ENCODE peak calls at places on chromosome 10, in five cellular contexts. One of them, this sample, is unnamed.

GRCh38 chr10:817371-817770 is 114.1 kb downstream of the LARP4B start:
- DNase-seq in spleen: no peak
- DNase-seq in transverse colon: no peak
- DNase-seq in astrocyte: no peak
- DNase-seq in tibial artery: no peak
- DNase-seq in this sample: no peak

GRCh38 chr10:47410271-47410670 is 26.2 kb upstream of the ZNF488 start:
- DNase-seq in spleen: no peak
- DNase-seq in transverse colon: no peak
- DNase-seq in astrocyte: no peak
- DNase-seq in tibial artery: no peak
- DNase-seq in this sample: no peak

GRCh38 chr10:103894454-103894853 is 23.5 kb downstream of the STN1 start:
- DNase-seq in spleen: no peak
- DNase-seq in transverse colon: no peak
- DNase-seq in astrocyte: no peak
- DNase-seq in tibial artery: no peak
- DNase-seq in this sample: no peak

GRCh38 chr10:15672469-15672868 is 47.3 kb downstream of the ITGA8 start:
- DNase-seq in spleen: no peak
- DNase-seq in transverse colon: no peak
- DNase-seq in astrocyte: no peak
- DNase-seq in tibial artery: no peak
- DNase-seq in this sample: no peak

GRCh38 chr10:126670056-126670743 is at the start of gene C10orf90:
- DNase-seq in spleen: no peak
- DNase-seq in transverse colon: no peak
- DNase-seq in astrocyte: no peak
- DNase-seq in tibial artery: no peak
- DNase-seq in this sample: no peak

GRCh38 chr10:50310560-50311174 is 59.4 kb upstream of the ASAH2 start:
- DNase-seq in spleen: no peak
- DNase-seq in transverse colon: peak
- DNase-seq in astrocyte: no peak
- DNase-seq in tibial artery: no peak
- DNase-seq in this sample: no peak

GRCh38 chr10:116593139-116593740 is 2.5 kb downstream of the PNLIPRP1 start:
- DNase-seq in spleen: no peak
- DNase-seq in transverse colon: no peak
- DNase-seq in astrocyte: no peak
- DNase-seq in tibial artery: no peak
- DNase-seq in this sample: no peak

GRCh38 chr10:78357673-78358206 is 324.1 kb downstream of the RPS24 start:
- DNase-seq in spleen: no peak
- DNase-seq in transverse colon: no peak
- DNase-seq in astrocyte: no peak
- DNase-seq in tibial artery: no peak
- DNase-seq in this sample: no peak

GRCh38 chr10:117096559-117097201 is 41.4 kb downstream of the VAX1 start:
- DNase-seq in spleen: no peak
- DNase-seq in transverse colon: no peak
- DNase-seq in astrocyte: no peak
- DNase-seq in tibial artery: no peak
- DNase-seq in this sample: no peak

GRCh38 chr10:127874966-127875765 is 17.6 kb downstream of the CLRN3 start:
- DNase-seq in spleen: no peak
- DNase-seq in transverse colon: no peak
- DNase-seq in astrocyte: no peak
- DNase-seq in tibial artery: no peak
- DNase-seq in this sample: no peak

GRCh38 chr10:127149613-127150081 is 46.7 kb downstream of the INSYN2A start:
- DNase-seq in spleen: no peak
- DNase-seq in transverse colon: no peak
- DNase-seq in astrocyte: peak
- DNase-seq in tibial artery: no peak
- DNase-seq in this sample: no peak

GRCh38 chr10:121436630-121437311 is 161.5 kb downstream of the FGFR2 start:
- DNase-seq in spleen: no peak
- DNase-seq in transverse colon: no peak
- DNase-seq in astrocyte: no peak
- DNase-seq in tibial artery: no peak
- DNase-seq in this sample: no peak

GRCh38 chr10:3008518-3009195 is 58.7 kb upstream of the PFKP start:
- DNase-seq in spleen: no peak
- DNase-seq in transverse colon: no peak
- DNase-seq in astrocyte: peak
- DNase-seq in tibial artery: no peak
- DNase-seq in this sample: no peak

GRCh38 chr10:126421745-126422144 is 33.5 kb upstream of the ADAM12 start:
- DNase-seq in spleen: no peak
- DNase-seq in transverse colon: no peak
- DNase-seq in astrocyte: peak
- DNase-seq in tibial artery: no peak
- DNase-seq in this sample: no peak

GRCh38 chr10:30980951-30981616 is 50.6 kb downstream of the ZNF438 start:
- DNase-seq in spleen: no peak
- DNase-seq in transverse colon: peak
- DNase-seq in astrocyte: peak
- DNase-seq in tibial artery: peak
- DNase-seq in this sample: no peak

GRCh38 chr10:130378556-130379400 is 242.6 kb downstream of the GLRX3 start:
- DNase-seq in spleen: no peak
- DNase-seq in transverse colon: no peak
- DNase-seq in astrocyte: no peak
- DNase-seq in tibial artery: peak
- DNase-seq in this sample: no peak

GRCh38 chr10:13795653-13796555 is 209.1 kb downstream of the PRPF18 start:
- DNase-seq in spleen: no peak
- DNase-seq in transverse colon: no peak
- DNase-seq in astrocyte: no peak
- DNase-seq in tibial artery: no peak
- DNase-seq in this sample: no peak

DNA sequence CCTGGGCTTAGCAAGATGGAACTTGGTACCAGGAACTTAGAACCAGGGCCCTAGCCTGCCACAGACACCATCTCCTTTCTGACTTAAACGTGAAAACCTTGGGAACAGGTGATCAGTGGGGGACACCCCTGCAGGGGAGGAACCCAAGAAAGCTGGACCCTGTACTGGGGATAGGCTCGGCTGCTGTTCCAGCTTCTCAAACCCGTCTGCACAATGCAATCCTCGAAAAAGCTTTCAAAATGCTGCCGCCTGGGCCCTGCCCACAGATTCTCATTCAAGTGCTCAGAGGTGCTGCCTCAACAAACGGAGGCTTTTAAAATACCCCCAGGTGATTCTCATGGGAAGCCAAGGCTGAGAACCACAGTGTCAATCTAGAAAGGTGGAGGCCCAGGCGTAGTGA is 169.7 kb downstream of the ARHGAP21 start:
- DNase-seq in spleen: no peak
- DNase-seq in transverse colon: no peak
- DNase-seq in astrocyte: no peak
- DNase-seq in tibial artery: no peak
- DNase-seq in this sample: no peak
- H3K27ac ChIP-seq in spleen: no peak
- H3K27ac ChIP-seq in transverse colon: no peak
- H3K27ac ChIP-seq in astrocyte: no peak
- H3K27ac ChIP-seq in tibial artery: no peak
- H3K27ac ChIP-seq in this sample: no peak

GRCh38 chr10:125144693-125145623 is 15.4 kb downstream of the CTBP2 start:
- DNase-seq in spleen: no peak
- DNase-seq in transverse colon: no peak
- DNase-seq in astrocyte: peak
- DNase-seq in tibial artery: no peak
- DNase-seq in this sample: no peak
- H3K27ac ChIP-seq in spleen: no peak
- H3K27ac ChIP-seq in transverse colon: no peak
- H3K27ac ChIP-seq in astrocyte: no peak
- H3K27ac ChIP-seq in tibial artery: peak
- H3K27ac ChIP-seq in this sample: peak

GRCh38 chr10:86041116-86041515 is 325.5 kb downstream of the GRID1 start:
- DNase-seq in spleen: no peak
- DNase-seq in transverse colon: no peak
- DNase-seq in astrocyte: no peak
- DNase-seq in tibial artery: peak
- DNase-seq in this sample: no peak

GRCh38 chr10:86045896-86046295 is 320.7 kb downstream of the GRID1 start:
- DNase-seq in spleen: no peak
- DNase-seq in transverse colon: no peak
- DNase-seq in astrocyte: no peak
- DNase-seq in tibial artery: peak
- DNase-seq in this sample: no peak

GRCh38 chr10:86042161-86042560 is 324.4 kb downstream of the GRID1 start:
- DNase-seq in spleen: no peak
- DNase-seq in transverse colon: no peak
- DNase-seq in astrocyte: no peak
- DNase-seq in tibial artery: peak
- DNase-seq in this sample: no peak

GRCh38 chr10:86044029-86044428 is 322.6 kb downstream of the GRID1 start:
- DNase-seq in spleen: no peak
- DNase-seq in transverse colon: no peak
- DNase-seq in astrocyte: no peak
- DNase-seq in tibial artery: no peak
- DNase-seq in this sample: no peak

GRCh38 chr10:86043236-86043635 is 323.4 kb downstream of the GRID1 start:
- DNase-seq in spleen: no peak
- DNase-seq in transverse colon: no peak
- DNase-seq in astrocyte: no peak
- DNase-seq in tibial artery: peak
- DNase-seq in this sample: no peak
- H3K27ac ChIP-seq in spleen: no peak
- H3K27ac ChIP-seq in transverse colon: no peak
- H3K27ac ChIP-seq in astrocyte: no peak
- H3K27ac ChIP-seq in tibial artery: no peak
- H3K27ac ChIP-seq in this sample: no peak

GRCh38 chr10:114623155-114623554 is 34.9 kb downstream of the ABLIM1 start:
- DNase-seq in spleen: no peak
- DNase-seq in transverse colon: no peak
- DNase-seq in astrocyte: no peak
- DNase-seq in tibial artery: no peak
- DNase-seq in this sample: no peak
- H3K27ac ChIP-seq in spleen: no peak
- H3K27ac ChIP-seq in transverse colon: peak
- H3K27ac ChIP-seq in astrocyte: no peak
- H3K27ac ChIP-seq in tibial artery: peak
- H3K27ac ChIP-seq in this sample: no peak

DNA sequence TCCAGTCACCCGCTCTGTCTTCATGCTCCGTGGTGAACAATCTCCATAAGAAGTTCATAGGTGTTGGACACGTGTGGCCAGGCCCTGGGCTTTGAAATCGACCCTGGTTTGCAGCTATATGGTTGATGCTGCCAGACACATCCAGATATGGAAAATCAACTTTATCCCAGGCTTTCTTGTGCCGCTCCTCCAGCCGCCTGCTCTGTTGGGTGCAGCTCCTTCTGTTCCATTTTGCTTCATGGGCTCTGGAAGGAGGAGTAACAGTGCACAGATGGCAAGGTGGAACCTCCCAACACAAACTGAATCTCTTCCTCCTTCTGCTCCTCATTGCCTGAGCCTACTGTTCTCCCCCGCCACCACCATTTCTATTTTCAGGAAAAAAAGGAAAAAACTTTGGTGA is 44.7 kb downstream of the THNSL1 start:
- DNase-seq in spleen: no peak
- DNase-seq in transverse colon: no peak
- DNase-seq in astrocyte: no peak
- DNase-seq in tibial artery: no peak
- DNase-seq in this sample: no peak
- H3K27ac ChIP-seq in spleen: no peak
- H3K27ac ChIP-seq in transverse colon: peak
- H3K27ac ChIP-seq in astrocyte: peak
- H3K27ac ChIP-seq in tibial artery: no peak
- H3K27ac ChIP-seq in this sample: no peak

This sample was measured in substantia nigra.